ENCODE peak calls at places on chromosome 1, in six cellular contexts. One of them, this sample, is unnamed.

GRCh38 chr1:113876181-113876580 is 4.7 kb upstream of the PTPN22 start:
- DNase-seq in WTC11: no peak
- DNase-seq in AG09319: no peak
- DNase-seq in amygdala: no peak
- DNase-seq in SHP77: no peak
- DNase-seq in activated CD8-positive, alpha-beta memory T cell treated with anti-CD3 and anti-CD28 coated beads for 24 hours: no peak
- DNase-seq in this sample: no peak

GRCh38 chr1:178650950-178651461 is 74.0 kb upstream of the RALGPS2 start:
- DNase-seq in WTC11: no peak
- DNase-seq in AG09319: no peak
- DNase-seq in amygdala: no peak
- DNase-seq in SHP77: no peak
- DNase-seq in activated CD8-positive, alpha-beta memory T cell treated with anti-CD3 and anti-CD28 coated beads for 24 hours: no peak
- DNase-seq in this sample: no peak

GRCh38 chr1:8678688-8679410 is 138.6 kb downstream of the RERE start:
- DNase-seq in WTC11: no peak
- DNase-seq in AG09319: no peak
- DNase-seq in amygdala: no peak
- DNase-seq in SHP77: no peak
- DNase-seq in activated CD8-positive, alpha-beta memory T cell treated with anti-CD3 and anti-CD28 coated beads for 24 hours: no peak
- DNase-seq in this sample: no peak

GRCh38 chr1:151756291-151756690 is 7.0 kb downstream of the MRPL9 start:
- DNase-seq in WTC11: no peak
- DNase-seq in AG09319: no peak
- DNase-seq in amygdala: no peak
- DNase-seq in SHP77: no peak
- DNase-seq in activated CD8-positive, alpha-beta memory T cell treated with anti-CD3 and anti-CD28 coated beads for 24 hours: no peak
- DNase-seq in this sample: no peak

GRCh38 chr1:108896160-108897150 is 19.7 kb downstream of the GPSM2 start:
- DNase-seq in WTC11: no peak
- DNase-seq in AG09319: no peak
- DNase-seq in amygdala: no peak
- DNase-seq in SHP77: no peak
- DNase-seq in activated CD8-positive, alpha-beta memory T cell treated with anti-CD3 and anti-CD28 coated beads for 24 hours: no peak
- DNase-seq in this sample: peak; percentile 23

GRCh38 chr1:27773732-27774445 is 870 bp downstream of the STX12 start:
- DNase-seq in WTC11: no peak
- DNase-seq in AG09319: no peak
- DNase-seq in amygdala: no peak
- DNase-seq in SHP77: no peak
- DNase-seq in activated CD8-positive, alpha-beta memory T cell treated with anti-CD3 and anti-CD28 coated beads for 24 hours: no peak
- DNase-seq in this sample: peak; percentile 18

GRCh38 chr1:97797403-97798183 is 123.2 kb downstream of the DPYD start:
- DNase-seq in WTC11: no peak
- DNase-seq in AG09319: no peak
- DNase-seq in amygdala: no peak
- DNase-seq in SHP77: no peak
- DNase-seq in activated CD8-positive, alpha-beta memory T cell treated with anti-CD3 and anti-CD28 coated beads for 24 hours: no peak
- DNase-seq in this sample: no peak

GRCh38 chr1:210332719-210333398 is 4.2 kb downstream of the HHAT start:
- DNase-seq in WTC11: no peak
- DNase-seq in AG09319: no peak
- DNase-seq in amygdala: no peak
- DNase-seq in SHP77: no peak
- DNase-seq in activated CD8-positive, alpha-beta memory T cell treated with anti-CD3 and anti-CD28 coated beads for 24 hours: peak; percentile 67
- DNase-seq in this sample: no peak

GRCh38 chr1:78577257-78578100 is 42.8 kb upstream of the IFI44L start:
- DNase-seq in WTC11: no peak
- DNase-seq in AG09319: no peak
- DNase-seq in amygdala: no peak
- DNase-seq in SHP77: no peak
- DNase-seq in activated CD8-positive, alpha-beta memory T cell treated with anti-CD3 and anti-CD28 coated beads for 24 hours: no peak
- DNase-seq in this sample: no peak

GRCh38 chr1:67404212-67404620 is 26.0 kb downstream of the SERBP1 start:
- DNase-seq in WTC11: no peak
- DNase-seq in AG09319: no peak
- DNase-seq in amygdala: no peak
- DNase-seq in SHP77: no peak
- DNase-seq in activated CD8-positive, alpha-beta memory T cell treated with anti-CD3 and anti-CD28 coated beads for 24 hours: no peak
- DNase-seq in this sample: peak; percentile 52

GRCh38 chr1:2278591-2279209 is 50.6 kb downstream of the SKI start:
- DNase-seq in WTC11: no peak
- DNase-seq in AG09319: no peak
- DNase-seq in amygdala: no peak
- DNase-seq in SHP77: no peak
- DNase-seq in activated CD8-positive, alpha-beta memory T cell treated with anti-CD3 and anti-CD28 coated beads for 24 hours: no peak
- DNase-seq in this sample: no peak

GRCh38 chr1:84853743-84854721 is 39.0 kb downstream of the LPAR3 start:
- DNase-seq in WTC11: no peak
- DNase-seq in AG09319: no peak
- DNase-seq in amygdala: no peak
- DNase-seq in SHP77: no peak
- DNase-seq in activated CD8-positive, alpha-beta memory T cell treated with anti-CD3 and anti-CD28 coated beads for 24 hours: no peak
- DNase-seq in this sample: no peak

GRCh38 chr1:155909894-155910293 is 1.3 kb downstream of the RIT1 start:
- DNase-seq in WTC11: no peak
- DNase-seq in AG09319: no peak
- DNase-seq in amygdala: no peak
- DNase-seq in SHP77: no peak
- DNase-seq in activated CD8-positive, alpha-beta memory T cell treated with anti-CD3 and anti-CD28 coated beads for 24 hours: no peak
- DNase-seq in this sample: no peak

GRCh38 chr1:26555550-26555981 is 26.0 kb downstream of the RPS6KA1 start:
- DNase-seq in WTC11: no peak
- DNase-seq in AG09319: no peak
- DNase-seq in amygdala: peak; percentile 89
- DNase-seq in SHP77: no peak
- DNase-seq in activated CD8-positive, alpha-beta memory T cell treated with anti-CD3 and anti-CD28 coated beads for 24 hours: no peak
- DNase-seq in this sample: no peak

GRCh38 chr1:35860680-35861079 is 22.3 kb upstream of the AGO1 start:
- DNase-seq in WTC11: no peak
- DNase-seq in AG09319: no peak
- DNase-seq in amygdala: no peak
- DNase-seq in SHP77: no peak
- DNase-seq in activated CD8-positive, alpha-beta memory T cell treated with anti-CD3 and anti-CD28 coated beads for 24 hours: no peak
- DNase-seq in this sample: no peak

GRCh38 chr1:218942421-218942820 is 231.3 kb upstream of the LYPLAL1 start:
- DNase-seq in WTC11: no peak
- DNase-seq in AG09319: no peak
- DNase-seq in amygdala: no peak
- DNase-seq in SHP77: no peak
- DNase-seq in activated CD8-positive, alpha-beta memory T cell treated with anti-CD3 and anti-CD28 coated beads for 24 hours: no peak
- DNase-seq in this sample: no peak

GRCh38 chr1:66996018-66996682 is 57.8 kb downstream of the SLC35D1 start:
- DNase-seq in WTC11: peak; percentile 63
- DNase-seq in AG09319: no peak
- DNase-seq in amygdala: peak; percentile 12
- DNase-seq in SHP77: peak; percentile 71
- DNase-seq in activated CD8-positive, alpha-beta memory T cell treated with anti-CD3 and anti-CD28 coated beads for 24 hours: peak; percentile 70
- DNase-seq in this sample: peak; percentile 37

GRCh38 chr1:94270801-94271203 is 33.4 kb upstream of the ARHGAP29 start:
- DNase-seq in WTC11: no peak
- DNase-seq in AG09319: no peak
- DNase-seq in amygdala: no peak
- DNase-seq in SHP77: no peak
- DNase-seq in activated CD8-positive, alpha-beta memory T cell treated with anti-CD3 and anti-CD28 coated beads for 24 hours: no peak
- DNase-seq in this sample: no peak

GRCh38 chr1:226702318-226702956 is 36.6 kb downstream of the ITPKB start:
- DNase-seq in WTC11: no peak
- DNase-seq in AG09319: peak; percentile 61
- DNase-seq in amygdala: no peak
- DNase-seq in SHP77: peak; percentile 55
- DNase-seq in activated CD8-positive, alpha-beta memory T cell treated with anti-CD3 and anti-CD28 coated beads for 24 hours: no peak
- DNase-seq in this sample: peak; percentile 75

GRCh38 chr1:151720190-151720953 is 950 bp upstream of the RIIAD1 start:
- DNase-seq in WTC11: no peak
- DNase-seq in AG09319: no peak
- DNase-seq in amygdala: no peak
- DNase-seq in SHP77: no peak
- DNase-seq in activated CD8-positive, alpha-beta memory T cell treated with anti-CD3 and anti-CD28 coated beads for 24 hours: no peak
- DNase-seq in this sample: peak; percentile 55

GRCh38 chr1:115476616-115477015 is 138.6 kb upstream of the NGF start:
- DNase-seq in WTC11: no peak
- DNase-seq in AG09319: no peak
- DNase-seq in amygdala: no peak
- DNase-seq in SHP77: no peak
- DNase-seq in activated CD8-positive, alpha-beta memory T cell treated with anti-CD3 and anti-CD28 coated beads for 24 hours: no peak
- DNase-seq in this sample: no peak

GRCh38 chr1:40247655-40248054 is at the start of gene TMCO2:
- DNase-seq in WTC11: no peak
- DNase-seq in AG09319: no peak
- DNase-seq in amygdala: no peak
- DNase-seq in SHP77: no peak
- DNase-seq in activated CD8-positive, alpha-beta memory T cell treated with anti-CD3 and anti-CD28 coated beads for 24 hours: no peak
- DNase-seq in this sample: no peak

GRCh38 chr1:111878649-111879048 is 110.8 kb downstream of the KCND3 start:
- DNase-seq in WTC11: no peak
- DNase-seq in AG09319: no peak
- DNase-seq in amygdala: no peak
- DNase-seq in SHP77: no peak
- DNase-seq in activated CD8-positive, alpha-beta memory T cell treated with anti-CD3 and anti-CD28 coated beads for 24 hours: no peak
- DNase-seq in this sample: no peak

GRCh38 chr1:6448749-6449631 is 17.0 kb downstream of the TNFRSF25 start:
- DNase-seq in WTC11: peak; percentile 73
- DNase-seq in AG09319: no peak
- DNase-seq in amygdala: no peak
- DNase-seq in SHP77: peak; percentile 36
- DNase-seq in activated CD8-positive, alpha-beta memory T cell treated with anti-CD3 and anti-CD28 coated beads for 24 hours: no peak
- DNase-seq in this sample: peak; percentile 37

GRCh38 chr1:115643219-115643618 is 1.4 kb downstream of the VANGL1 start:
- DNase-seq in WTC11: no peak
- DNase-seq in AG09319: no peak
- DNase-seq in amygdala: no peak
- DNase-seq in SHP77: no peak
- DNase-seq in activated CD8-positive, alpha-beta memory T cell treated with anti-CD3 and anti-CD28 coated beads for 24 hours: no peak
- DNase-seq in this sample: no peak

GRCh38 chr1:226908913-226909312 is 31.2 kb upstream of the COQ8A start:
- DNase-seq in WTC11: no peak
- DNase-seq in AG09319: no peak
- DNase-seq in amygdala: no peak
- DNase-seq in SHP77: no peak
- DNase-seq in activated CD8-positive, alpha-beta memory T cell treated with anti-CD3 and anti-CD28 coated beads for 24 hours: no peak
- DNase-seq in this sample: no peak

GRCh38 chr1:51120629-51121028 is 18.6 kb downstream of the C1orf185 start:
- DNase-seq in WTC11: no peak
- DNase-seq in AG09319: no peak
- DNase-seq in amygdala: no peak
- DNase-seq in SHP77: no peak
- DNase-seq in activated CD8-positive, alpha-beta memory T cell treated with anti-CD3 and anti-CD28 coated beads for 24 hours: no peak
- DNase-seq in this sample: no peak

GRCh38 chr1:173403996-173404395 is 73.1 kb upstream of the PRDX6 start:
- DNase-seq in WTC11: no peak
- DNase-seq in AG09319: no peak
- DNase-seq in amygdala: no peak
- DNase-seq in SHP77: no peak
- DNase-seq in activated CD8-positive, alpha-beta memory T cell treated with anti-CD3 and anti-CD28 coated beads for 24 hours: no peak
- DNase-seq in this sample: no peak

GRCh38 chr1:228930479-228930957 is 195.2 kb downstream of the RHOU start:
- DNase-seq in WTC11: no peak
- DNase-seq in AG09319: no peak
- DNase-seq in amygdala: no peak
- DNase-seq in SHP77: no peak
- DNase-seq in activated CD8-positive, alpha-beta memory T cell treated with anti-CD3 and anti-CD28 coated beads for 24 hours: peak; percentile 35
- DNase-seq in this sample: no peak

GRCh38 chr1:84835169-84835568 is 57.8 kb downstream of the LPAR3 start:
- DNase-seq in WTC11: no peak
- DNase-seq in AG09319: no peak
- DNase-seq in amygdala: no peak
- DNase-seq in SHP77: no peak
- DNase-seq in activated CD8-positive, alpha-beta memory T cell treated with anti-CD3 and anti-CD28 coated beads for 24 hours: no peak
- DNase-seq in this sample: no peak

This sample was measured in G401.